ENCODE peak calls at places on chromosome 3, in four cellular contexts. T is HL-60, O is K562, F is GM12878. Y is an unnamed sample.

GRCh38 chr3:15708882-15709677 is 88.7 kb downstream of the ANKRD28 start:
- DNase-seq in O (no peak), T (no peak), F (no peak), Y (no peak)

GRCh38 chr3:60636846-60637245 is 614.4 kb downstream of the FHIT start:
- DNase-seq in O (no peak), F (no peak), T (no peak), Y (no peak)

GRCh38 chr3:44125882-44126281 is 115.8 kb upstream of the TOPAZ1 start:
- DNase-seq in O (no peak), T (no peak), F (no peak), Y (no peak)

GRCh38 chr3:31695280-31696008 is 162.7 kb downstream of the STT3B start:
- DNase-seq in F (no peak), O (peak), T (no peak), Y (no peak)

GRCh38 chr3:195237981-195238625 is 32.9 kb downstream of the XXYLT1 start:
- DNase-seq in O (no peak), F (no peak), T (no peak), Y (no peak)

GRCh38 chr3:160398820-160399346 is at the start of gene IFT80:
- DNase-seq in O (peak), F (peak), T (peak), Y (peak)

GRCh38 chr3:98032881-98033280 is 2.2 kb downstream of the GABRR3 start:
- DNase-seq in F (no peak), O (no peak), T (no peak), Y (no peak)

GRCh38 chr3:120678331-120678845 is 3.7 kb downstream of the HGD start:
- DNase-seq in O (no peak), T (peak), F (peak), Y (no peak)

GRCh38 chr3:52124766-52125165 is 29.5 kb downstream of the POC1A start:
- DNase-seq in T (no peak), O (no peak), F (no peak), Y (no peak)

GRCh38 chr3:173706630-173707029 is 309.1 kb downstream of the NLGN1 start:
- DNase-seq in T (no peak), O (no peak), F (no peak), Y (no peak)

GRCh38 chr3:159593927-159594605 is 394.6 kb upstream of the IL12A start:
- DNase-seq in F (no peak), T (no peak), O (no peak), Y (no peak)

GRCh38 chr3:30161370-30161769 is 445.0 kb upstream of the TGFBR2 start:
- DNase-seq in O (no peak), T (peak), F (no peak), Y (no peak)

GRCh38 chr3:13078158-13078905 is 5.1 kb upstream of the IQSEC1 start:
- DNase-seq in F (no peak), T (no peak), O (no peak), Y (no peak)

GRCh38 chr3:145882416-145882815 is 278.6 kb downstream of the PLOD2 start:
- DNase-seq in T (no peak), F (no peak), O (no peak), Y (no peak)

GRCh38 chr3:55177749-55178148 is 249.9 kb upstream of the LRTM1 start:
- DNase-seq in T (no peak), F (no peak), O (no peak), Y (no peak)

GRCh38 chr3:14885307-14885706 is 62.1 kb upstream of the NR2C2 start:
- DNase-seq in T (no peak), F (no peak), O (peak), Y (no peak)

GRCh38 chr3:135084976-135085375 is 289.9 kb downstream of the EPHB1 start:
- DNase-seq in T (no peak), O (no peak), F (no peak), Y (no peak)

GRCh38 chr3:47266709-47267489 is 15.7 kb downstream of the KIF9 start:
- DNase-seq in O (peak), T (peak), F (peak), Y (peak)

GRCh38 chr3:77171026-77171425 is 131.1 kb downstream of the ROBO2 start:
- DNase-seq in F (no peak), O (no peak), T (no peak), Y (no peak)

GRCh38 chr3:153210660-153211059 is 48.6 kb downstream of the RAP2B start:
- DNase-seq in O (no peak), F (no peak), T (peak), Y (no peak)

GRCh38 chr3:851098-851790 is 241.6 kb upstream of the CNTN6 start:
- DNase-seq in T (no peak), F (no peak), O (no peak), Y (peak)

GRCh38 chr3:180382781-180383180 is 219.2 kb upstream of the TTC14 start:
- DNase-seq in T (no peak), F (no peak), O (no peak), Y (no peak)

GRCh38 chr3:150249776-150250175 is 158.3 kb upstream of the TSC22D2 start:
- DNase-seq in O (no peak), F (no peak), T (no peak), Y (no peak)

GRCh38 chr3:164460851-164461250 is 617.4 kb downstream of the SI start:
- DNase-seq in T (no peak), O (no peak), F (no peak), Y (no peak)

GRCh38 chr3:45191924-45192417 is 34.1 kb downstream of the TMEM158 start:
- DNase-seq in O (no peak), T (no peak), F (no peak), Y (no peak)

GRCh38 chr3:104629038-104629437 is 737.7 kb upstream of the ALCAM start:
- DNase-seq in F (no peak), T (no peak), O (no peak), Y (no peak)
- TF ChIP-seq SPI1 in F (no peak), T (no peak), O (no peak), Y (no peak)

DNA sequence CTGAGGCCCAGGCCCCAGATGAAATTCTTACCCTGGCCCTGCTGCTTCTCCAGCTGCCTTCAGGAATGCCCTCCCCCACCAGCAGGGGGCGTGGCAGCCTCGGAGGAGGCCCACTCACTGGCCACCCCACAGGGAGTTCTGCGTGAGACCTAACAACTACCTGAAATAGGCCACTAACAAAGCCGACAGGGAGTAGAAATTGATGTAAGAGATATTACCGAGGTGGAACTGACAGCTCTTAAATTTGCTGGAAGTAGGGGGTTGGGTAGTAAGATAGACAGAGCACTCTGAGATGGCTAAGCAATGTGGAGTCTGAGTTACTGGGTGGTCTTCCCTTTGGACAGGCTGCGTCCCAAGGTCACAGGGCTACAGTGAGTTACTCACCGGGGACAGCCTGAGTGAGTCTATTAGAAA is 240.8 kb downstream of the SHOX2 start:
- DNase-seq in F (peak), T (peak), O (peak), Y (peak)
- TF ChIP-seq SPI1 in F (no peak), T (no peak), O (no peak), Y (no peak)

DNA sequence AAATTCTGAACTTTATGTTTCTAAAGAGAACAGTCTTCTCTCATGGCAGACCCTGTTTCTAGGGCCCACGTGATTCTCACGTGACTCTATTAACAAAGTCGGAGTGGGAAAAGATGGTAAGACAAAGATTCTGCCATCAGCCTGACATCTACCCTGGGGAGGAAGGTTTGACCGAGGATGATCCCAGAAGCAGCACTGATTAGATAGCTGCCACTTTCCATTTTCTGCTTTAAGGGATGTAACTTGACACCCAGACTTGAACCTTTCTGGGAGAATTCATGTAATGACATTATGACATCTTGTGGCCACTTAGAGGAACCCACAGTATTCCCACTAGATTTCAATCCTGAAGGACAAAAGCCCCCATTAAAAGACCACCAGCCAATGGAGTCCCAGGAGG is 480.3 kb upstream of the PROK2 start:
- DNase-seq in F (no peak), O (peak), T (no peak), Y (no peak)
- TF ChIP-seq SPI1 in F (no peak), O (no peak), T (no peak), Y (no peak)

GRCh38 chr3:4660936-4661335 is 167.8 kb downstream of the ITPR1 start:
- DNase-seq in T (no peak), F (no peak), O (no peak), Y (no peak)

GRCh38 chr3:4655145-4656045 is 162.2 kb downstream of the ITPR1 start:
- DNase-seq in O (no peak), T (no peak), F (no peak), Y (no peak)

GRCh38 chr3:4656646-4657318 is 163.6 kb downstream of the ITPR1 start:
- DNase-seq in F (no peak), O (no peak), T (no peak), Y (no peak)

DNA sequence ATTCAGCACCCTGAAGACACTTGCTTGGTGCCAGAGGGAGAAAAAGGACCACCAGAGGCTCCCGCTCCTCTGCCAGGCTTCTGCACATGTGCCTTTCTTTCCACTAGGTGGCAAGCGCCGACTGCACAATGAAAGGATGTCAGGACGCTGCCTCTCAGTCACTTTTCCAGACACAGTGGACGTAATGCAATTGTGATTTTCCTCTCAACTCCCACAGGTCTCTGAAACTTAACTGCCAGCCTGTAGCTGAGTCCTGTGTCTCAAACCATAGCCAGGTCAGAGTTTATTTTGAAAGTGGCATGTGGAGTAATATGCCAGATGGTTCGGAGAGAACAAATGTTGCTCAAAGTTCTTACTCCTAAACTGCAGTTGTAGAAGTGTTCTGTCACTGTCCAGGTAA is 162.9 kb downstream of the ITPR1 start:
- DNase-seq in T (no peak), O (peak), F (no peak), Y (peak)
- TF ChIP-seq SPI1 in T (no peak), O (no peak), F (no peak), Y (no peak)

DNA sequence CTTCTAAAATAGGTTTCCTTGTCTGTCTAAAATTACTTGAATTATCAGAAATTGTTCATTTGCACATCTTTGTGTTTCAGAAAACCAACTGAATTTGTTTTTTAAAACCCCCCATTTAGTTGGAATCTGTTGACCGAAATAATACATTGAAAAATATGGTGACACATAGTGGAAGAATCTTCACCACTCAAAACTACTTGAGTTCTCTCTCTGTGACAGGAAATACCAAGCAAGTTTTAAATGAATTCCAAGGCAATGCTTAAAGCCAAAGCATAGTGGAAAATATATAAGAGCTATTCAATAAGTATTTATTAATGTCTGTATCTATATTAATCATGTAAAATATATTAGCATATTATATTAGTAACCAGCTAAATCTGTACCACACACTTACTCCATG is 224.9 kb upstream of the COL8A1 start:
- DNase-seq in F (no peak), O (no peak), T (no peak), Y (no peak)
- TF ChIP-seq SPI1 in F (no peak), O (no peak), T (no peak), Y (no peak)

GRCh38 chr3:170044795-170045244 is 7.0 kb downstream of the GPR160 start:
- DNase-seq in O (no peak), F (peak), T (no peak), Y (peak)
- TF ChIP-seq SPI1 in O (peak), F (peak), T (peak), Y (peak)

DNA sequence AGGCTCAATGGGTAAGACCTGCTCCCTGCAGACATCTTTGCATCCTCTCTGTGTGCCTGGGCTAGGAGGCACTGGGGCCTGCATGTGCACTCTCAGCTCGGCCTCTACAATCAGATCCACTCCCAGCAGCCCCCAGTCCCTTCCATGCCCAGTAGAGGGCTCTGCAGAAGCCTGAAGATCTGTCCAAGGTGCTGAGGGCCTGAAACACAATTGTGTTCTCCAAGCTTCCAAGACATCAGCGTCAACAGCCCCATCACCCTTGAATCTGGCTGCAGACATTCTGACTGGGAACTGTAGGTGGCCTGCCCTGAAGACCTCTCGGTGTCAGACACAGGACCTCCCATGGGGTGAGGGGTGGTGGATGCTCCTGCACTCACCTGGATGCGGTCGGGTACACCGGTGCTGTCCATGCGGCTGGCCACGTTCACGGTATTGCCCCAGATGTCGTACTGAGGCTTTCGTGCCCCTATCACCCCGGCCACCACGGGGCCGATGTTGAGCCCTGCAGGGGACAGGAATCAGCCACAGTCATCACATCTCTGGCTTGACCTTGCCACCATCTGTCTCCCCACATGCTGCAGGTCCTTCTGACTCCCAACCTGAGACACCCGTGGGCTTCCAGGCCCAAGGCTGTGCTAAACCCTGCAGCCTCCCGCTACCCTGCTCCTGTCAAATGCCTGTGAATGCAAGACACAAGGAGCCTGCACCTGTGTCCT is 84.7 kb downstream of the SEC22A start:
- DNase-seq in T (peak), F (no peak), O (peak), Y (peak)
- TF ChIP-seq SPI1 in T (no peak), F (no peak), O (no peak), Y (no peak)

GRCh38 chr3:68878962-68879361 is 53.4 kb downstream of the TAFA4 start:
- DNase-seq in F (no peak), T (no peak), O (no peak), Y (no peak)

GRCh38 chr3:68880632-68881031 is 51.7 kb downstream of the TAFA4 start:
- DNase-seq in F (no peak), O (no peak), T (no peak), Y (no peak)

GRCh38 chr3:68874551-68875348 is 57.6 kb downstream of the TAFA4 start:
- DNase-seq in O (no peak), F (no peak), T (no peak), Y (no peak)

GRCh38 chr3:68878322-68878721 is 54.0 kb downstream of the TAFA4 start:
- DNase-seq in O (peak), T (no peak), F (no peak), Y (no peak)

DNA sequence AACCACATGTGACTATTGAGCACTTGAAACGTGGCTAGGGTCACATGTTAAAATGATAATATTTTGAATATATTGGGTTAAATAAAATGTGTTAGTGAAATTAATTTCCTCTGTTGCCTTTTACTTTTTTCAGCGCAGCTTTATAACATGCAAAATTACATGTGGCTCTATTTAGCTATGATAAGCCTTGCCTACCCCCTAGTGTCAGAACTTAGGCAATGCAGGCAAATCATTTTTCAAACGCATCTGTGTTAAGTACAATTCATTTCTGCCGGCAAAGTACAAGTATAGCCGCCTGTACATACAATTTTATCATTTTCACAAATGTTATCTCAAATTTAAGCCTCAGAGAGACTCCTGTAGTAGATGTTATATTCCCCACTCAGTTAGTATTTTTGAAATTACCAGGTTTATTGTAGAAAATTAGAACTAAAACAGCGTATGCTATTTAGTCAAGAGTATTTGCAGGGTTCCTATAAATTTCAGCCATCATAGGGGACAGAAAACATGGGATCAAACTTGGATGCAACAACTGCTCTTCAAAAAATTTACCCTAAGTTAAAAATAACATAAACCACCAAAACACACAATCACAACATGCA is 56.1 kb downstream of the TAFA4 start:
- DNase-seq in F (peak), T (peak), O (peak), Y (no peak)
- TF ChIP-seq SPI1 in F (no peak), T (no peak), O (no peak), Y (no peak)

Y was measured in GM12891.